ENCODE peak calls at places on chromosomes 16 and 17, in nine cellular contexts. One of them, this sample, is unnamed. For H3K4me1 and H3K27me3, the result is how much of the 10 kb centered on the place peaks cover.

GRCh38 chr17:79937981-79938695 is 97.5 kb downstream of the TBC1D16 start:
- DNase-seq in Peyer's patch: no peak
- DNase-seq in tibial artery: no peak
- DNase-seq in right cardiac atrium: no peak
- DNase-seq in CD8-positive, alpha-beta memory T cell: no peak
- DNase-seq in breast epithelium: no peak
- DNase-seq in right lobe of liver: no peak
- DNase-seq in GM23248: peak
- DNase-seq in mesenchymal stem cell: no peak
- DNase-seq in this sample: no peak

GRCh38 chr16:12067714-12068401 is 91.3 kb downstream of the SNX29 start:
- DNase-seq in GM23248: peak
- DNase-seq in right lobe of liver: no peak
- DNase-seq in CD8-positive, alpha-beta memory T cell: peak
- DNase-seq in right cardiac atrium: peak
- DNase-seq in tibial artery: no peak
- DNase-seq in mesenchymal stem cell: peak
- DNase-seq in Peyer's patch: peak
- DNase-seq in breast epithelium: peak
- DNase-seq in this sample: peak

GRCh38 chr17:79010304-79010646 is 711 bp upstream of the CANT1 start:
- DNase-seq in right cardiac atrium: peak
- DNase-seq in mesenchymal stem cell: no peak
- DNase-seq in right lobe of liver: peak
- DNase-seq in breast epithelium: peak
- DNase-seq in GM23248: no peak
- DNase-seq in Peyer's patch: peak
- DNase-seq in CD8-positive, alpha-beta memory T cell: no peak
- DNase-seq in tibial artery: no peak
- DNase-seq in this sample: no peak

GRCh38 chr17:66752411-66752810 is 82.5 kb upstream of the CACNG5 start:
- DNase-seq in tibial artery: no peak
- DNase-seq in mesenchymal stem cell: no peak
- DNase-seq in right cardiac atrium: no peak
- DNase-seq in CD8-positive, alpha-beta memory T cell: no peak
- DNase-seq in GM23248: no peak
- DNase-seq in breast epithelium: no peak
- DNase-seq in right lobe of liver: no peak
- DNase-seq in Peyer's patch: no peak
- DNase-seq in this sample: no peak

GRCh38 chr16:12339686-12340085 is 363.2 kb downstream of the SNX29 start:
- DNase-seq in breast epithelium: no peak
- DNase-seq in mesenchymal stem cell: no peak
- DNase-seq in tibial artery: no peak
- DNase-seq in Peyer's patch: no peak
- DNase-seq in right cardiac atrium: no peak
- DNase-seq in right lobe of liver: no peak
- DNase-seq in GM23248: peak
- DNase-seq in CD8-positive, alpha-beta memory T cell: no peak
- DNase-seq in this sample: no peak

GRCh38 chr17:80192268-80192667 is 22.4 kb downstream of the CARD14 start:
- DNase-seq in mesenchymal stem cell: no peak
- DNase-seq in Peyer's patch: no peak
- DNase-seq in tibial artery: no peak
- DNase-seq in CD8-positive, alpha-beta memory T cell: no peak
- DNase-seq in right cardiac atrium: peak
- DNase-seq in breast epithelium: no peak
- DNase-seq in right lobe of liver: no peak
- DNase-seq in GM23248: no peak
- DNase-seq in this sample: no peak

GRCh38 chr17:78820122-78820792 is 20.4 kb downstream of the USP36 start:
- DNase-seq in tibial artery: no peak
- DNase-seq in mesenchymal stem cell: no peak
- DNase-seq in GM23248: no peak
- DNase-seq in Peyer's patch: no peak
- DNase-seq in breast epithelium: no peak
- DNase-seq in right cardiac atrium: no peak
- DNase-seq in CD8-positive, alpha-beta memory T cell: no peak
- DNase-seq in right lobe of liver: no peak
- DNase-seq in this sample: no peak

GRCh38 chr16:48535831-48536599 is 74.0 kb downstream of the N4BP1 start:
- DNase-seq in breast epithelium: no peak
- DNase-seq in right cardiac atrium: peak
- DNase-seq in GM23248: peak
- DNase-seq in tibial artery: peak
- DNase-seq in Peyer's patch: peak
- DNase-seq in CD8-positive, alpha-beta memory T cell: no peak
- DNase-seq in mesenchymal stem cell: peak
- DNase-seq in right lobe of liver: no peak
- DNase-seq in this sample: peak

GRCh38 chr16:47565454-47565853 is 104.3 kb downstream of the PHKB start:
- DNase-seq in CD8-positive, alpha-beta memory T cell: no peak
- DNase-seq in right lobe of liver: peak
- DNase-seq in tibial artery: peak
- DNase-seq in Peyer's patch: peak
- DNase-seq in GM23248: peak
- DNase-seq in mesenchymal stem cell: peak
- DNase-seq in breast epithelium: no peak
- DNase-seq in right cardiac atrium: peak
- DNase-seq in this sample: no peak

GRCh38 chr17:16406742-16407674 is 8.4 kb upstream of the TRPV2 start:
- DNase-seq in right lobe of liver: no peak
- DNase-seq in breast epithelium: no peak
- DNase-seq in right cardiac atrium: peak
- DNase-seq in tibial artery: peak
- DNase-seq in CD8-positive, alpha-beta memory T cell: no peak
- DNase-seq in mesenchymal stem cell: peak
- DNase-seq in Peyer's patch: no peak
- DNase-seq in GM23248: peak
- DNase-seq in this sample: no peak

DNA sequence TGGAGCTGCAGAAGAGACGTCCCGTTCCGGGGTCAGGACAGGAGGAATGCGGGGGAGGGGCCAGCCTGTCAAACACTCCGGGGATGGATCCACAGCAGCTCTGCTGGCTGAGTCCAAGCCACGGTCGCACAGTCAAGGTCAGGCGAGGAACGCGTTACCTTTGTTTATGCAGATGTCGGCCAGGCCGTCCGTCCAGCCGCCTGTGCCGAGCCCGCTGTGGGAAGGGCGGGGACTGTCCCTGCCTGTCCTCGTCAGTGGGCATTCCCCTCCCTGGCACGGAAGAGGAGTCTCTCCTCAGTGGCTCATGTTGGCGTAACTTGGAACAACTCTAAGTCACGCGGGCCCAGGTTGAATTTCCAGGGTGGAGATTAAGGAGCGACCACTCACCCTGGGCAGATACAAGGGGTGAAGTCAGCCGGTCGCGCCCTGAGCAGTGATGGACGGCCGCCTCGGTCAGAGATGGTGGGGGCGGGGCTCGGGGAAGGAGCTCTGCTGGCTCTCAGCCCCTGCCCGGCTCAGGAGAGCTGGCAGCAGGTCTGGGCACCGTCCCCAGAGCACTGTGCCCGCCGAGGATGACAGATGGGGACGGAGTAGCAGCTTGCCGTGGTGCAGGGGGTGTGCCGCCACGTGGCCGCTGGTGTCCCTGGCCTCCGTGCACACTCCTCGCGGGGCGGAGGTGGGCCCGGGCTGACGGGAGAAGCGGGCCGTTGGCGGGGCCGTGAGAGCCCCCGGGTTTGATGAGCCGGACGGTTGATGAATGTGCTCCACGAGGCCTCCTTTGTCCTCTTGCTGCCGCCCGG is 7.3 kb downstream of the CACNA1H start:
- DNase-seq in right cardiac atrium: peak
- DNase-seq in breast epithelium: peak
- DNase-seq in Peyer's patch: no peak
- DNase-seq in tibial artery: peak
- DNase-seq in GM23248: no peak
- DNase-seq in right lobe of liver: peak
- DNase-seq in CD8-positive, alpha-beta memory T cell: no peak
- DNase-seq in mesenchymal stem cell: no peak
- DNase-seq in this sample: no peak
- H3K4me1 ChIP-seq in right cardiac atrium: under half
- H3K4me1 ChIP-seq in breast epithelium: under half
- H3K4me1 ChIP-seq in Peyer's patch: under half
- H3K4me1 ChIP-seq in tibial artery: half or more
- H3K4me1 ChIP-seq in GM23248: under half
- H3K4me1 ChIP-seq in right lobe of liver: under half
- H3K4me1 ChIP-seq in CD8-positive, alpha-beta memory T cell: under half
- H3K4me1 ChIP-seq in mesenchymal stem cell: under half
- H3K4me1 ChIP-seq in this sample: under half

GRCh38 chr16:66406534-66407368 is 20.3 kb upstream of the BEAN1 start:
- DNase-seq in mesenchymal stem cell: peak
- DNase-seq in tibial artery: peak
- DNase-seq in breast epithelium: peak
- DNase-seq in Peyer's patch: peak
- DNase-seq in CD8-positive, alpha-beta memory T cell: peak
- DNase-seq in GM23248: peak
- DNase-seq in right lobe of liver: peak
- DNase-seq in right cardiac atrium: peak
- DNase-seq in this sample: peak

GRCh38 chr16:66405057-66405783 is 21.9 kb upstream of the BEAN1 start:
- DNase-seq in mesenchymal stem cell: no peak
- DNase-seq in Peyer's patch: no peak
- DNase-seq in right lobe of liver: no peak
- DNase-seq in tibial artery: no peak
- DNase-seq in CD8-positive, alpha-beta memory T cell: no peak
- DNase-seq in breast epithelium: no peak
- DNase-seq in GM23248: no peak
- DNase-seq in right cardiac atrium: no peak
- DNase-seq in this sample: no peak

GRCh38 chr16:66408181-66409048 is 18.7 kb upstream of the BEAN1 start:
- DNase-seq in breast epithelium: no peak
- DNase-seq in Peyer's patch: no peak
- DNase-seq in mesenchymal stem cell: peak
- DNase-seq in right cardiac atrium: peak
- DNase-seq in right lobe of liver: no peak
- DNase-seq in tibial artery: no peak
- DNase-seq in GM23248: peak
- DNase-seq in CD8-positive, alpha-beta memory T cell: no peak
- DNase-seq in this sample: peak

GRCh38 chr16:66412182-66412581 is 14.9 kb upstream of the BEAN1 start:
- DNase-seq in GM23248: no peak
- DNase-seq in breast epithelium: no peak
- DNase-seq in mesenchymal stem cell: no peak
- DNase-seq in right lobe of liver: no peak
- DNase-seq in right cardiac atrium: no peak
- DNase-seq in Peyer's patch: no peak
- DNase-seq in CD8-positive, alpha-beta memory T cell: no peak
- DNase-seq in tibial artery: no peak
- DNase-seq in this sample: no peak

GRCh38 chr16:66409156-66409555 is 17.9 kb upstream of the BEAN1 start:
- DNase-seq in CD8-positive, alpha-beta memory T cell: no peak
- DNase-seq in breast epithelium: no peak
- DNase-seq in tibial artery: no peak
- DNase-seq in right cardiac atrium: no peak
- DNase-seq in GM23248: peak
- DNase-seq in right lobe of liver: no peak
- DNase-seq in Peyer's patch: no peak
- DNase-seq in mesenchymal stem cell: peak
- DNase-seq in this sample: no peak
- H3K4me3 ChIP-seq in CD8-positive, alpha-beta memory T cell: peak
- H3K4me3 ChIP-seq in breast epithelium: no peak
- H3K4me3 ChIP-seq in tibial artery: no peak
- H3K4me3 ChIP-seq in right cardiac atrium: no peak
- H3K4me3 ChIP-seq in GM23248: peak
- H3K4me3 ChIP-seq in right lobe of liver: no peak
- H3K4me3 ChIP-seq in Peyer's patch: no peak
- H3K4me3 ChIP-seq in mesenchymal stem cell: no peak
- H3K4me3 ChIP-seq in this sample: peak

DNA sequence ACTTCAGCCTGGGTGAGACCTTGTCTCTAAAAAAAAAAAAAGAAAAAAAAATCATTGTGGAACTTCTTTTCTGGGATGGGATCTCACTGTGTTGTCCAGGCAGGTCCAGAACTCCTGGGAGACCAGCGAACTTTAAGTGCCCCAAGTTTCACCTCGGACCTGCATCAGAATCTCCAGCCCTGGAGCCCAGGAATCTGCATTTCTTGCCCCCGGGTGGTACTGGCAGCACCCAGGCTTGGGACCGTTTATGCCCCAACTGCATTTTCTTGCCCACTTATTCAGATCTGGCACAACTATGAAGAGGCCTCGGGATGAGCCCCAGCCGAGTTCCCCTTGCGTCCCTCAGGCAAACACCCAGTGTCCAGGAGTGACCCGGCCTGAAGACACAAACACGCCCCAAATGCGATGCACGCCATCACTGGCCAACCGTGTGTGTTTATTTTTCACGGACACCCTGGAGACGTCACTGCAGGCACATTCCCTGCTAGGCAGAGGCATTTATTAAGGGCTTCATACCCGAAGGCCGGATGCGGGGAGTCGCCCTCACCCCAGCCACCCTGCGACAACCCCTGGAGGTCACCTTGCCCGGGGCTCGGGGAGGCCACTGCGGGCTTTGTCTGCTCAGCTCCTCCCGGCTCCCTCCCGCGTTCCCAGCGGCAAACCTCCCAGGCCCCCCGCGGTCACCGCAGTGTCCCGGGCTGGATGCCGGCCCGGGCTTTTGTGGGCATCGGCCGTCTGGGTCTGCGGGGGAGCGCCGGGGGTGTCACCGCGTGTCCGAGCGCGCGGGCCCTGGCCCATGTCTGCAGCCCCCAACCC is 684 bp upstream of the SPIRE2 start:
- DNase-seq in tibial artery: no peak
- DNase-seq in GM23248: peak
- DNase-seq in CD8-positive, alpha-beta memory T cell: peak
- DNase-seq in Peyer's patch: peak
- DNase-seq in right cardiac atrium: peak
- DNase-seq in breast epithelium: peak
- DNase-seq in mesenchymal stem cell: peak
- DNase-seq in right lobe of liver: peak
- DNase-seq in this sample: no peak
- H3K27me3 ChIP-seq in tibial artery: under half
- H3K27me3 ChIP-seq in GM23248: under half
- H3K27me3 ChIP-seq in CD8-positive, alpha-beta memory T cell: under half
- H3K27me3 ChIP-seq in Peyer's patch: under half
- H3K27me3 ChIP-seq in right cardiac atrium: under half
- H3K27me3 ChIP-seq in breast epithelium: under half
- H3K27me3 ChIP-seq in mesenchymal stem cell: under half
- H3K27me3 ChIP-seq in right lobe of liver: under half
- H3K27me3 ChIP-seq in this sample: under half

DNA sequence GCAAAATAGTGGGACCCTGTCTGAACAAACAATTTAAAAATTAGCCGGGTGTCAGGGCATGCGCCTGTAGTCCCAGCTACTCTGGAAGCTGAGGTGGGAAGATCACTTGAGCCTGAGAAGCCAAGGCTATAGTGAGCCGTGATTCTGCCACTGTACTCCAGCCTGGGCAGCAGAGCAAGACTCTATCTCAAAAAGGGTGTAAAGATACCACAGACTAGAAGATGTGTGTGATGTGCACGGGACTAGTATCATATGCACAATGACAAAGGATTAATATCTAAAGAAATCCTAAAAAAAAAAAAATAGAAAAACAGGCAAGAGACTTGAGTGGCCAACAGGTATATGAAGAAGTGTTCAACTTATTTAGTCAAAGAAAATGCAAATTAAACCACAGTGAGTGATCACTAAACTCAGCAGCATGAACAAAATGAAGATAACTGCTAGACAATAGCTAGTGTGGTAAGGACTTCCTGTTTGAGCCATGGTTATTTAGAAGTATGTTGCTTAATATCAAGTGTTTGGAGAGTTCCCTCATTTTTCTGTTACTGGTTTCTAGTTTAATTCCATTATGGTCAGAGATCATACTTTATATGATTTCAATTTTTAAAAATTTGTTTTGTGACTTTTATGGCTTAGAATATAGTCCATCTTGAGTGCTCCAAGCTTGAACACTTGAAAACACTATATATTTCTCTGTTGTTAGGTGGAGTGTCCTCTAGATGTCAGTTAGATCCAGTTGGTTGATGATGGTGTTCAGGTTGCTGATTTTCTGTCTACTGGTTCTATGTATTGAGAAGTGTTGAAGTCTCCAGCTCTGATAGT is 14.7 kb upstream of the SLX4 start:
- DNase-seq in CD8-positive, alpha-beta memory T cell: no peak
- DNase-seq in right cardiac atrium: no peak
- DNase-seq in right lobe of liver: peak
- DNase-seq in Peyer's patch: peak
- DNase-seq in GM23248: peak
- DNase-seq in mesenchymal stem cell: no peak
- DNase-seq in tibial artery: no peak
- DNase-seq in breast epithelium: no peak
- DNase-seq in this sample: no peak
- H3K4me1 ChIP-seq in CD8-positive, alpha-beta memory T cell: under half
- H3K4me1 ChIP-seq in right cardiac atrium: under half
- H3K4me1 ChIP-seq in right lobe of liver: under half
- H3K4me1 ChIP-seq in Peyer's patch: under half
- H3K4me1 ChIP-seq in GM23248: under half
- H3K4me1 ChIP-seq in mesenchymal stem cell: under half
- H3K4me1 ChIP-seq in tibial artery: under half
- H3K4me1 ChIP-seq in breast epithelium: under half
- H3K4me1 ChIP-seq in this sample: under half

This sample was measured in CD8-positive, alpha-beta T cell.